ENCODE peak calls at places on chromosomes 4 and X, in four cellular contexts. T is tibial nerve; V is CD8-positive, alpha-beta T cell; F is GM06990. E is an unnamed sample.
A peak's percentile ranks its signal among the peaks of the same experiment; 100 is the strongest.

GRCh38 chrX:11758400-11759171 is 549 bp downstream of the MSL3 start:
- DNase-seq in T (peak; percentile 62), V (peak; percentile 81), F (peak; percentile 90), E (peak; percentile 89)

GRCh38 chr4:188008377-188008776 is 12.8 kb downstream of the ZFP42 start:
- DNase-seq in T (no peak), V (no peak), F (no peak), E (no peak)

GRCh38 chrX:131675596-131676194 is 131.8 kb downstream of the OR13H1 start:
- DNase-seq in T (no peak), V (no peak), F (no peak), E (no peak)

GRCh38 chr4:143587703-143588102 is 74.2 kb downstream of the SMARCA5 start:
- DNase-seq in T (no peak), V (no peak), F (no peak), E (no peak)

GRCh38 chr4:81527115-81527514 is 55.4 kb upstream of the RASGEF1B start:
- DNase-seq in T (no peak), V (no peak), F (no peak), E (no peak)

GRCh38 chr4:145823743-145824142 is 114.9 kb downstream of the ZNF827 start:
- DNase-seq in T (no peak), V (no peak), F (no peak), E (no peak)

GRCh38 chrX:20521245-20521644 is 254.5 kb upstream of the RPS6KA3 start:
- DNase-seq in T (no peak), V (no peak), F (no peak), E (no peak)

GRCh38 chr4:18021470-18021719 is 160 bp downstream of the LCORL start:
- DNase-seq in T (no peak), V (no peak), F (peak; percentile 80), E (no peak)

GRCh38 chr4:140372607-140373327 is 679 bp upstream of the SCOC start:
- DNase-seq in T (no peak), V (peak; percentile 9), F (peak; percentile 5), E (peak; percentile 48)

GRCh38 chr4:142913461-142914030 is 67.4 kb upstream of the INPP4B start:
- DNase-seq in T (no peak), V (no peak), F (no peak), E (no peak)

GRCh38 chrX:69062493-69062892 is 102.8 kb downstream of the PJA1 start:
- DNase-seq in T (no peak), V (no peak), F (no peak), E (no peak)

GRCh38 chr4:92270908-92271307 is 32.9 kb upstream of the GRID2 start:
- DNase-seq in T (no peak), V (no peak), F (no peak), E (no peak)

GRCh38 chr4:14091966-14092365 is 464.4 kb upstream of the BOD1L1 start:
- DNase-seq in T (no peak), V (no peak), F (no peak), E (no peak)

GRCh38 chr4:184099541-184099966 is 118.1 kb downstream of the ENPP6 start:
- DNase-seq in T (no peak), V (no peak), F (no peak), E (no peak)

GRCh38 chr4:38046735-38047487 is 86.7 kb downstream of the PTTG2 start:
- DNase-seq in T (no peak), V (no peak), F (no peak), E (no peak)

GRCh38 chrX:23844502-23845138 is 61.6 kb downstream of the SAT1 start:
- DNase-seq in T (no peak), V (no peak), F (no peak), E (no peak)

GRCh38 chrX:77167993-77168392 is 279.2 kb upstream of the FGF16 start:
- DNase-seq in T (no peak), V (no peak), F (no peak), E (no peak)

GRCh38 chrX:72027024-72027913 is 104.4 kb downstream of the RTL5 start:
- DNase-seq in T (no peak), V (no peak), F (no peak), E (no peak)

GRCh38 chr4:139603576-139604387 is 47.8 kb upstream of the SETD7 start:
- DNase-seq in T (no peak), V (no peak), F (no peak), E (peak; percentile 40)

GRCh38 chrX:72540318-72540717 is 32.3 kb downstream of the HDAC8 start:
- DNase-seq in T (no peak), V (no peak), F (no peak), E (no peak)

GRCh38 chrX:132180929-132181328 is 38.3 kb downstream of the RAP2C start:
- DNase-seq in T (no peak), V (no peak), F (no peak), E (no peak)

GRCh38 chr4:10135252-10135651 is 18.7 kb upstream of the WDR1 start:
- DNase-seq in T (no peak), V (no peak), F (no peak), E (no peak)

GRCh38 chrX:9905721-9906120 is 61.4 kb upstream of the CLDN34 start:
- DNase-seq in T (no peak), V (no peak), F (no peak), E (no peak)

DNA sequence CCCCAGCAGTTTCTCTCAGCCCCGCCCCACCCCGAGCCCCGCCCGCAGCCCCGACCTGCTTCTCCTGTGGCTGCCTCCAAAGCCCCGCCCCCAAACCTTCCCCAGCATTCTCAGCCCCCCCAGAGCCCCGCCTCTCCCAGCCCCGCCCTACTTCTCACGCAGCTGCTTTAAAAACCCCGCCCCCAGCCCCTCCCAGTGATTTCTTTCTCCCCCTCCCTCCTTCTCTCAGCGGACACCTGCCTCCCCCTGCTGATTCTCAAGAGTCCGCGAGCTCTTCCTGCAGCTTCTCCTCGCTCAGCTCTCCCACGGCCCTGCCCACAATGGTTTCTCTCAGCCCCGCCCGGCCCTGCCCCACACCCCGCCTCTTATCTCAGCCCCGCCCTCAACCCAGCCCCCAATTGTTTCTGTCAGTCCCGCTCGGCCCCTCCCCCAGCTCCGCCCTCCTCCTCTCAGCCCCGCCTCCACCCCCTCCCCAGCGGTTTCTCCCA is 635 bp upstream of the EOLA1 start:
- DNase-seq in T (peak; percentile 91), V (peak; percentile 85), F (no peak), E (peak; percentile 84)
- H3K4me3 ChIP-seq in T (peak overlapping the region; percentile 65), V (peak overlapping the region; percentile 85), F (peak overlapping the region; percentile 55), E (peak overlapping the region; percentile 83)

GRCh38 chr4:144658908-144659307 is 13.0 kb downstream of the HHIP start:
- DNase-seq in T (no peak), V (no peak), F (no peak), E (no peak)

GRCh38 chr4:144667500-144667899 is 21.5 kb downstream of the HHIP start:
- DNase-seq in T (no peak), V (no peak), F (no peak), E (no peak)

GRCh38 chr4:144666539-144667175 is 20.7 kb downstream of the HHIP start:
- DNase-seq in T (no peak), V (no peak), F (no peak), E (no peak)

GRCh38 chr4:144659493-144659892 is 13.5 kb downstream of the HHIP start:
- DNase-seq in T (no peak), V (no peak), F (no peak), E (no peak)

DNA sequence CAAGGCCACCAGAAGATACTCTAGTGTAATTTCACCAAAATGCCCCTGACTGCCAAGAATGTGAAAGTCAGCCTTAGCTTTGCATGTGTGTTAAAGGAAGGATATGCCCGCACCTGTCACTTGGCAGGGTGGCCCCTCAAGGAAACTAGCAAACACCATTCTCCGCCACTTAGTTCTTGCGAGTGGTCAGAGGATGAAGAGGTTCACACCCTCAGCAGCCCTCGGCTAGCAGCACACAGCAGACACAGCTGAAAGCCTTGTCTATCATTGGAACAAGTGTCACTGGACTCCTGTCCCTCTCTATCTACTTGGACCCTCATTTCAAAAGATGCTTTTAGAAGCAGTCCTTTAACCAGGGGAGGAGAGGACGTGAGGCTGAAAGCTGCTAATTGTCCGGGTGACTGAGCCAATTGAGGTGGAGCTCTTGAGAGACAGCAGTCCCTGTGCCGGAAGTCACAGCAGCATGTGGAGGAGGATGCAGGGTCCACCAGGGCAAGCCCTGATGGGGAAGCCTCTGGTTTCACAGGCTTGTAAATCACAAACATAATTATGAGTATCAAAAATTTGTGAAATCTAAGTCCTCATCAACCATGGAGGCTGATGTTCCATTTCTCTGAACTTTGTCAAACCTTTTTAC is 18.0 kb downstream of the HHIP start:
- DNase-seq in T (no peak), V (no peak), F (no peak), E (no peak)
- H3K4me3 ChIP-seq in T (no peak overlapping the region), V (no peak overlapping the region), F (no peak overlapping the region), E (no peak overlapping the region)

GRCh38 chrX:545488-545887 is 85.1 kb upstream of the SHOX start:
- DNase-seq in T (no peak), V (no peak), F (no peak), E (no peak)

GRCh38 chrX:551306-551705 is 79.3 kb upstream of the SHOX start:
- DNase-seq in T (no peak), V (no peak), F (no peak), E (no peak)

GRCh38 chrX:552496-552895 is 78.1 kb upstream of the SHOX start:
- DNase-seq in T (no peak), V (no peak), F (no peak), E (no peak)

GRCh38 chrX:554271-554670 is 76.3 kb upstream of the SHOX start:
- DNase-seq in T (no peak), V (no peak), F (no peak), E (no peak)

DNA sequence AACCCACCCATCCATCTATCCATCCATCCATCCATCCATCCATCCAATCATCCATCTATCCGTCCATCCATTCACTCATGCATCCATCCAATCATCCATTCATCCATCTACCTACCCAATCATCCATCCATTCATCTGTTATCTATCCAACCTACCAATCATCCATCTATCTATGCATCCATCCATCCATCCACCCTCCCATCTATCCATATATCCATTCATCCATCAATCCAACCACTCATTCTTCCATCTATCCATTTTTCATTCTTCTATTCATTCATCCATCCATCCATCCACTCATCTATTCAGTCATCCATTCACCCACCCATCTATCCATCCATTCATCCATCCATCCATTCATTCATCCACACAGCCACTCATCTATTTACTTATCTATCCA is 80.1 kb upstream of the SHOX start:
- DNase-seq in T (no peak), V (no peak), F (no peak), E (no peak)
- H3K4me3 ChIP-seq in T (no peak overlapping the region), V (no peak overlapping the region), F (no peak overlapping the region), E (no peak overlapping the region)

GRCh38 chr4:158644755-158645154 is 26.9 kb downstream of the C4orf46 start:
- DNase-seq in T (no peak), V (no peak), F (no peak), E (no peak)
- H3K4me3 ChIP-seq in T (no peak overlapping the region), V (no peak overlapping the region), F (no peak overlapping the region), E (no peak overlapping the region)

GRCh38 chr4:132958457-132959263 is 190.4 kb upstream of the PCDH10 start:
- DNase-seq in T (no peak), V (no peak), F (no peak), E (no peak)
- H3K4me3 ChIP-seq in T (no peak overlapping the region), V (no peak overlapping the region), F (no peak overlapping the region), E (no peak overlapping the region)

DNA sequence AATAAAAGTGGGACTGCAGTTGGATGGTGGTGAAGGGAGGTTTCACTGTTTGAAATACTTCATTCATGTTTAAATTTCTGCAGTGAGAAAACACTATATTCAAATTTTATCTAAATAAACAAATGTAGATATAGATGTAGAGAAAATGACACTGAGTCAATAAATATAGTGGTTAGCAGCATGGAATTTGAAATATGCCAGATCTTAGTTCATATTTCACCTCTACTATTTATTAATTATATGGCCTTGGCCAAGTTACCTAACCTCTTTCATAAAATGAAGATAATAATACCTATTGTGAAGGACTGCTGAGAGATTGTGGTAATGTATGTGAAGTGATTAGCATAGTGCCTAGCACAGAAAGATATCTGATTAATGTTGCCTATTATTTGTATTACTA is 70.5 kb downstream of the AGTR2 start:
- DNase-seq in T (no peak), V (no peak), F (no peak), E (no peak)
- H3K4me3 ChIP-seq in T (no peak overlapping the region), V (no peak overlapping the region), F (no peak overlapping the region), E (no peak overlapping the region)